ENCODE peak calls at places on chromosomes 13 and 19, in four cellular contexts. O is testis, T is colonic mucosa, W is psoas muscle. L is an unnamed sample.

GRCh38 chr19:31140717-31141116 is 208.5 kb downstream of the TSHZ3 start:
- DNase-seq in O (no peak), W (no peak), T (no peak), L (no peak)

GRCh38 chr19:14746891-14747290 is 31.5 kb downstream of the ADGRE2 start:
- DNase-seq in W (no peak), O (no peak), T (no peak), L (no peak)

GRCh38 chr13:21976159-21976558 is 305.3 kb downstream of the FGF9 start:
- DNase-seq in W (no peak), O (no peak), T (no peak), L (no peak)

GRCh38 chr13:100397627-100398026 is 191.0 kb downstream of the GGACT start:
- DNase-seq in W (no peak), T (no peak), O (no peak), L (no peak)

GRCh38 chr19:17332677-17333581 is 1.7 kb downstream of the ANO8 start:
- DNase-seq in W (no peak), O (peak; percentile 85), T (no peak), L (no peak)

GRCh38 chr19:1992759-1993260 is 22.7 kb downstream of the BTBD2 start:
- DNase-seq in O (peak; percentile 72), W (no peak), T (peak; percentile 48), L (no peak)

GRCh38 chr19:41323430-41324125 is 13.6 kb downstream of the CCDC97 start:
- DNase-seq in O (peak; percentile 73), T (peak; percentile 52), W (peak; percentile 81), L (peak; percentile 83)

GRCh38 chr13:51714663-51715168 is 89.2 kb downstream of the DHRS12 start:
- DNase-seq in O (no peak), T (no peak), W (no peak), L (no peak)

GRCh38 chr13:32426981-32427851 is 714 bp downstream of the N4BP2L1 start:
- DNase-seq in O (peak; percentile 51), T (peak; percentile 52), W (peak; percentile 64), L (peak; percentile 61)

GRCh38 chr19:46192990-46193650 is 36.4 kb upstream of the IGFL1 start:
- DNase-seq in T (peak; percentile 20), O (no peak), W (peak; percentile 51), L (no peak)

GRCh38 chr13:50156140-50156539 is 140.9 kb downstream of the KCNRG start:
- DNase-seq in T (no peak), W (no peak), O (no peak), L (no peak)

GRCh38 chr13:82606008-82606407 is 1276.3 kb downstream of the SLITRK1 start:
- DNase-seq in W (no peak), O (no peak), T (no peak), L (no peak)

GRCh38 chr13:47962237-47962636 is 38.8 kb downstream of the SUCLA2 start:
- DNase-seq in O (no peak), T (no peak), W (no peak), L (no peak)
- H3K9me3 ChIP-seq in O (no peaks in the 10 kb centered on the region), T (no peaks in the 10 kb centered on the region), W (no peaks in the 10 kb centered on the region), L (no peaks in the 10 kb centered on the region)

GRCh38 chr19:56983148-56983547 is 136.6 kb upstream of the USP29 start:
- DNase-seq in T (no peak), W (no peak), O (peak; percentile 13), L (no peak)

GRCh38 chr19:56988271-56988670 is 131.5 kb upstream of the USP29 start:
- DNase-seq in T (no peak), O (no peak), W (no peak), L (no peak)

GRCh38 chr19:56983804-56984203 is 136.0 kb upstream of the USP29 start:
- DNase-seq in T (no peak), O (no peak), W (no peak), L (no peak)

GRCh38 chr19:56987184-56987583 is 132.6 kb upstream of the USP29 start:
- DNase-seq in T (no peak), W (no peak), O (peak; percentile 13), L (no peak)
- H3K9me3 ChIP-seq in T (no peaks in the 10 kb centered on the region), W (peaks cover 10% of the 10 kb centered on the region), O (no peaks in the 10 kb centered on the region), L (peaks cover 8% of the 10 kb centered on the region)

DNA sequence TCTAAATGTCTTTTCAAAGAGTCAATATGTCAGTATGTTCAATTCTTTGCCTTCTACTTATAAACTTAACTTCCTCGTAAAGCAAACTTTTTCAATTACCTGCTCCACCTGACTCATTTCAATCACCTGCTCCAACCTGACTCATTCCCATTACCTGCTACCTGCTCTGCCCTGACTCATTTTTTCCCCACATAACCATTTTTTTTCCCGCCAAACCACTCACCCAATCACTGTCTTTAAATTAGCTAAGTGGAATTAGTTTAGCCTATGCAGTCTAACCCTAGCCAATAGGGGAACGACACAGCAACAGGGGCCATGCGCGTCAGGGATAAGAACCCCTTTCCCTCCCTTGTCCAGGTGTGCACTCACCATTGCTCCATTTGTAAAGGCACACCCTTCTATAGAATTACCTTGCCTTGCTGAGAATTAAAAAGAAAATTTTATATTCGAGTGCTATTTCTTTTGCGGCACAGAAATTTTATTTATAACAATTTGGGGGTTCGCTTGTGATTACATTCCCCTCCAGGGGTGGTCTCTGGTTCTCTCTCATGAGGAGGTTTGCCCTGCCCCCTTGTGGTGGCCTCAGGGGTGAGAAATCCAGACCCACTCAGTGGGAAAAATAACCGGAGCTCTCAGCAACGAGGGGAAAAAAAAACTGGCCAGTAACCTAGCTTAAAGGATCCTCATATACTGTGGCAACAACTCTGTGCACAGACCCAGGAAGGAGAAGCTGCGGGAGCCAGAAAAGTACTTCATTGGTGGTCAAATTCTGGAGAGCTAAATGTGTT is 193.1 kb downstream of the ZNF486 start:
- DNase-seq in W (no peak), T (no peak), O (peak; percentile 30), L (no peak)
- H3K9me3 ChIP-seq in W (no peaks in the 10 kb centered on the region), T (no peaks in the 10 kb centered on the region), O (no peaks in the 10 kb centered on the region), L (peaks cover 10% of the 10 kb centered on the region)

DNA sequence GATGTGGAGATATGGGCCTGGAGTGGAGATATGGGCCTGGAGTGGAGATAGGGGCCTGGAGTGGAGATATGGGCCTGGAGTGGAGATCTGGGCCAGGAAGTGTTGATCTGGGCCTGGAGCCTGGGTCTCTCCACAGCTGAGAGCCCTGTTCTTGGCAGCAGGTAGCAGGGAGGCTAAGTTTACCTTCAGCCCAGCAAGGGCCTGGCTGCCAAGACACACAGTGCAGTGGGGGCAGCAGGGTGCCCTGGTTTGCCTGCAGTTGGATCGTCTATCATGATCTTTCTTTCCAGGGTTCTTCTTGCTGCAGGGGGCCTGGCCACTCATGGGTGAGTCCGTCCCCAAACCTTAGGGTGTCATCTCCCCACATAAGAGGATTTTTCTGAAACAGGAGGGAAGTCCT is 687 bp downstream of the KIR3DL2 start:
- DNase-seq in O (no peak), T (no peak), W (no peak), L (no peak)
- H3K9me3 ChIP-seq in O (no peaks in the 10 kb centered on the region), T (no peaks in the 10 kb centered on the region), W (no peaks in the 10 kb centered on the region), L (no peaks in the 10 kb centered on the region)

GRCh38 chr13:88144580-88144979 is 473.4 kb downstream of the SLITRK5 start:
- DNase-seq in T (no peak), W (no peak), O (no peak), L (no peak)
- H3K9me3 ChIP-seq in T (no peaks in the 10 kb centered on the region), W (no peaks in the 10 kb centered on the region), O (no peaks in the 10 kb centered on the region), L (no peaks in the 10 kb centered on the region)

DNA sequence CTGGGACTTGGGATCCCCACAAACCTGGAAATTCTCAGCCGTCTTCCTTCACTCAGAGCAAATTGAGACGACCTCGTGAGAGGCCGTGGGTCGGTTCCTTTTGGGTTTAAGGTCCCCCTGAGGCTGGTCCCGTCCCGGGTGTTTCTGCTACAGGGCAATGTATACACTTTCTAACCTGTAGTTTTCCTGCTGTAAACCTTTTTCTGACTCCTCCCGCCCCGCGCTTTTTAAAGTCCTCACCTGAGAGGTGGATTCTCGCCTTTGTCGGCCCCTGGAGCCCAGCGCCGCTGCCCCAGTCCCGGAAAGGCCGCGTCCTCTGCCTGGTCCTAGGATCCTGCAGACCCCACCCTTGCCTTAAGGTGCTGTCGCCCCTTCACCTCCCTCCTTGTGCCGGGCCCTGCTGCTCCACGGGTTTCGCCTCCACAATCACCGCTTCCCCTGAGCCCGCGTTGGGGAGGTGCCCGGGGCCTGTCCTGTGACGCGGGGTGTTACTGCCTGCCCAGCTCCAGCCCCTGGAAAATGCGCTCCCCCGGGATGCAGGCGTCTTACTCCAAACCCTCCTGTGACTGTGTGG is 391 bp downstream of the ZNF761 start:
- DNase-seq in O (no peak), W (peak; percentile 48), T (no peak), L (no peak)
- H3K9me3 ChIP-seq in O (no peaks in the 10 kb centered on the region), W (no peaks in the 10 kb centered on the region), T (no peaks in the 10 kb centered on the region), L (peaks cover 4% of the 10 kb centered on the region)

GRCh38 chr19:21910318-21910717 is 74.3 kb upstream of the ZNF43 start:
- DNase-seq in T (no peak), W (no peak), O (no peak), L (no peak)

GRCh38 chr19:21902596-21902995 is 66.6 kb upstream of the ZNF43 start:
- DNase-seq in O (no peak), W (no peak), T (no peak), L (no peak)

GRCh38 chr19:21908066-21908465 is 72.1 kb upstream of the ZNF43 start:
- DNase-seq in W (no peak), T (no peak), O (no peak), L (no peak)

GRCh38 chr19:21912654-21913053 is 76.7 kb upstream of the ZNF43 start:
- DNase-seq in T (no peak), W (no peak), O (no peak), L (no peak)

DNA sequence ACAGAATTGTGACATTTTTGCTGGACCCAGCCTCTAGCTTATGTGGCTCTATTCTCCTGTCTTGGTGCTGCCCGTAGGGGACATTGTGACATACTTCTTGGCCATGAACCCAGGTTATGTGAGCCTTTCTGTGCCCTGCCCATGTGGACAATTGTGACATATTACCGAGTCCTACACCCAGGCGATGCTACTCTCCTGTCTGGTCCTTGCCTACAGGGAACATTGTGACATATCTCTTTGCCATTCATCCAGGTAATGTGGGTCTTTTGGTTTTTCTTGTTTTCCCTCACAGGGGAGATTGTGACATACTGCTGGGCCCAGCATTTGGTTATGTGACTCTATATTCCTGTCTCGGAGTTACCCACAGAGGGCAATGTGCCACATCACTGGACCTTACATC is 71.5 kb upstream of the ZNF43 start:
- DNase-seq in O (no peak), T (no peak), W (no peak), L (no peak)
- H3K9me3 ChIP-seq in O (no peaks in the 10 kb centered on the region), T (no peaks in the 10 kb centered on the region), W (no peaks in the 10 kb centered on the region), L (no peaks in the 10 kb centered on the region)

GRCh38 chr13:90253806-90254205 is 1093.7 kb upstream of the MIR17HG start:
- DNase-seq in T (no peak), W (no peak), O (no peak), L (no peak)
- H3K9me3 ChIP-seq in T (no peaks in the 10 kb centered on the region), W (no peaks in the 10 kb centered on the region), O (no peaks in the 10 kb centered on the region), L (peaks cover 13% of the 10 kb centered on the region)

GRCh38 chr13:78239681-78240080 is 321.1 kb upstream of the EDNRB start:
- DNase-seq in T (no peak), O (no peak), W (no peak), L (no peak)

GRCh38 chr13:78238911-78239310 is 320.3 kb upstream of the EDNRB start:
- DNase-seq in O (no peak), W (no peak), T (no peak), L (no peak)

GRCh38 chr13:78247362-78247761 is 328.7 kb upstream of the EDNRB start:
- DNase-seq in W (no peak), O (no peak), T (no peak), L (no peak)

GRCh38 chr13:78241278-78241919 is 322.8 kb upstream of the EDNRB start:
- DNase-seq in W (no peak), T (peak; percentile 35), O (peak; percentile 48), L (no peak)
- H3K9me3 ChIP-seq in W (no peaks in the 10 kb centered on the region), T (no peaks in the 10 kb centered on the region), O (no peaks in the 10 kb centered on the region), L (no peaks in the 10 kb centered on the region)

DNA sequence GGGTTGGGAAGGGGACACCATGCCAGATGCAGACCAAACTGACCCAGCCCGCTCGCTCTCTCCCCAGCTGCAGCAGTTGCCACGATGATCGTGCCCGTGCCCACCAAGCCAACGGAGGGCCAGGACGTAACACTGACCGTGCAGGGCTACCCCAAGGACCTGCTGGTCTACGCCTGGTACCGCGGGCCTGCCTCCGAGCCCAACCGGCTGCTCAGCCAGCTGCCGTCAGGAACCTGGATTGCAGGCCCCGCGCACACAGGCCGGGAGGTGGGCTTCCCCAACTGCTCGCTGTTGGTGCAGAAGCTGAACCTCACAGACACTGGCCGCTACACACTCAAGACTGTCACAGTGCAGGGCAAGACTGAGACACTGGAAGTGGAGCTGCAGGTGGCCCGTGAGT is 8.8 kb downstream of the CEACAM16 start:
- DNase-seq in W (no peak), O (no peak), T (no peak), L (no peak)
- H3K9me3 ChIP-seq in W (no peaks in the 10 kb centered on the region), O (no peaks in the 10 kb centered on the region), T (no peaks in the 10 kb centered on the region), L (no peaks in the 10 kb centered on the region)